ENCODE peak calls at places on chromosomes 4 and X, in four cellular contexts. One of them, this sample, is unnamed.

GRCh38 chr4:74583066-74583700 is 138.2 kb downstream of the AREG start:
- DNase-seq in GM23248: peak; percentile 59
- DNase-seq in spleen: no peak
- DNase-seq in left lung: no peak
- DNase-seq in this sample: no peak

GRCh38 chr4:67684839-67685531 is 16.0 kb downstream of the UBA6 start:
- DNase-seq in GM23248: peak; percentile 75
- DNase-seq in left lung: no peak
- DNase-seq in spleen: no peak
- DNase-seq in this sample: no peak

GRCh38 chrX:132501606-132502005 is 12.8 kb upstream of the MBNL3 start:
- DNase-seq in left lung: no peak
- DNase-seq in GM23248: no peak
- DNase-seq in spleen: no peak
- DNase-seq in this sample: no peak

GRCh38 chrX:72021975-72022374 is 109.7 kb downstream of the RTL5 start:
- DNase-seq in left lung: no peak
- DNase-seq in GM23248: peak; percentile 40
- DNase-seq in spleen: no peak
- DNase-seq in this sample: no peak

GRCh38 chr4:304987-305680 is at the start of gene ZNF732:
- DNase-seq in spleen: no peak
- DNase-seq in left lung: no peak
- DNase-seq in GM23248: peak; percentile 84
- DNase-seq in this sample: no peak

GRCh38 chr4:91113130-91113706 is 986.0 kb downstream of the CCSER1 start:
- DNase-seq in GM23248: peak; percentile 20
- DNase-seq in left lung: no peak
- DNase-seq in spleen: no peak
- DNase-seq in this sample: peak; percentile 20

GRCh38 chr4:147157860-147158701 is 212.4 kb upstream of the TTC29 start:
- DNase-seq in spleen: peak; percentile 69
- DNase-seq in GM23248: peak; percentile 40
- DNase-seq in left lung: no peak
- DNase-seq in this sample: no peak

GRCh38 chrX:18676470-18676869 is 4.6 kb upstream of the RS1 start:
- DNase-seq in GM23248: no peak
- DNase-seq in left lung: no peak
- DNase-seq in spleen: no peak
- DNase-seq in this sample: no peak

GRCh38 chr4:187477224-187477623 is 518.3 kb upstream of the ZFP42 start:
- DNase-seq in left lung: no peak
- DNase-seq in spleen: no peak
- DNase-seq in GM23248: no peak
- DNase-seq in this sample: peak; percentile 10

GRCh38 chr4:184774152-184774551 is 40.3 kb upstream of the CENPU start:
- DNase-seq in left lung: no peak
- DNase-seq in spleen: no peak
- DNase-seq in GM23248: no peak
- DNase-seq in this sample: no peak

GRCh38 chr4:55291227-55291629 is 54.8 kb upstream of the SRD5A3 start:
- DNase-seq in spleen: no peak
- DNase-seq in GM23248: peak; percentile 36
- DNase-seq in left lung: no peak
- DNase-seq in this sample: no peak

GRCh38 chr4:138192113-138192512 is 50.0 kb downstream of the SLC7A11 start:
- DNase-seq in spleen: no peak
- DNase-seq in left lung: no peak
- DNase-seq in GM23248: peak; percentile 38
- DNase-seq in this sample: no peak

GRCh38 chr4:129623233-129623632 is 527.3 kb downstream of the C4orf33 start:
- DNase-seq in left lung: no peak
- DNase-seq in GM23248: no peak
- DNase-seq in spleen: no peak
- DNase-seq in this sample: peak; percentile 91

GRCh38 chr4:102736636-102737549 is 23.9 kb downstream of the MANBA start:
- DNase-seq in GM23248: no peak
- DNase-seq in spleen: no peak
- DNase-seq in left lung: no peak
- DNase-seq in this sample: peak; percentile 10

GRCh38 chr4:102735578-102735977 is 25.2 kb downstream of the MANBA start:
- DNase-seq in spleen: no peak
- DNase-seq in left lung: no peak
- DNase-seq in GM23248: no peak
- DNase-seq in this sample: no peak

GRCh38 chr4:102732678-102733445 is 27.9 kb downstream of the MANBA start:
- DNase-seq in spleen: no peak
- DNase-seq in GM23248: no peak
- DNase-seq in left lung: no peak
- DNase-seq in this sample: no peak

GRCh38 chr4:102734116-102734515 is 26.7 kb downstream of the MANBA start:
- DNase-seq in spleen: no peak
- DNase-seq in left lung: no peak
- DNase-seq in GM23248: no peak
- DNase-seq in this sample: no peak

GRCh38 chr4:102734591-102735385 is 26.0 kb downstream of the MANBA start:
- DNase-seq in spleen: no peak
- DNase-seq in left lung: no peak
- DNase-seq in GM23248: peak; percentile 53
- DNase-seq in this sample: no peak
- H3K27ac ChIP-seq in spleen: peak overlapping the region; percentile 61
- H3K27ac ChIP-seq in left lung: no peak overlapping the region
- H3K27ac ChIP-seq in GM23248: peak overlapping the region; percentile 18
- H3K27ac ChIP-seq in this sample: no peak overlapping the region

GRCh38 chr4:76702440-76703122 is 195.4 kb downstream of the SOWAHB start:
- DNase-seq in GM23248: no peak
- DNase-seq in left lung: no peak
- DNase-seq in spleen: no peak
- DNase-seq in this sample: peak; percentile 60

GRCh38 chr4:76705497-76705896 is 192.4 kb downstream of the SOWAHB start:
- DNase-seq in spleen: no peak
- DNase-seq in GM23248: no peak
- DNase-seq in left lung: no peak
- DNase-seq in this sample: no peak

GRCh38 chr4:76703676-76704075 is 194.3 kb downstream of the SOWAHB start:
- DNase-seq in left lung: no peak
- DNase-seq in spleen: no peak
- DNase-seq in GM23248: peak; percentile 38
- DNase-seq in this sample: no peak

GRCh38 chr4:76704133-76704881 is 193.6 kb downstream of the SOWAHB start:
- DNase-seq in spleen: no peak
- DNase-seq in left lung: no peak
- DNase-seq in GM23248: peak; percentile 50
- DNase-seq in this sample: no peak

GRCh38 chr4:76703123-76703490 is 194.8 kb downstream of the SOWAHB start:
- DNase-seq in left lung: no peak
- DNase-seq in GM23248: peak; percentile 69
- DNase-seq in spleen: no peak
- DNase-seq in this sample: no peak
- H3K27ac ChIP-seq in left lung: peak overlapping the region; percentile 77
- H3K27ac ChIP-seq in GM23248: peak overlapping the region; percentile 53
- H3K27ac ChIP-seq in spleen: peak overlapping the region; percentile 55
- H3K27ac ChIP-seq in this sample: peak overlapping the region; percentile 77

GRCh38 chr4:41142356-41142755 is 72.0 kb downstream of the APBB2 start:
- DNase-seq in left lung: no peak
- DNase-seq in GM23248: peak; percentile 35
- DNase-seq in spleen: no peak
- DNase-seq in this sample: no peak
- H3K27ac ChIP-seq in left lung: peak overlapping the region; percentile 85
- H3K27ac ChIP-seq in GM23248: peak overlapping the region; percentile 92
- H3K27ac ChIP-seq in spleen: peak overlapping the region; percentile 70
- H3K27ac ChIP-seq in this sample: no peak overlapping the region

GRCh38 chr4:6892190-6892908 is 17.3 kb upstream of the TBC1D14 start:
- DNase-seq in left lung: peak; percentile 57
- DNase-seq in spleen: peak; percentile 90
- DNase-seq in GM23248: peak; percentile 81
- DNase-seq in this sample: no peak

GRCh38 chr4:6889736-6890324 is 19.8 kb upstream of the TBC1D14 start:
- DNase-seq in spleen: no peak
- DNase-seq in GM23248: no peak
- DNase-seq in left lung: no peak
- DNase-seq in this sample: no peak

GRCh38 chr4:6892909-6893202 is 16.8 kb upstream of the TBC1D14 start:
- DNase-seq in spleen: no peak
- DNase-seq in GM23248: no peak
- DNase-seq in left lung: no peak
- DNase-seq in this sample: no peak

GRCh38 chr4:6890358-6890757 is 19.3 kb upstream of the TBC1D14 start:
- DNase-seq in spleen: no peak
- DNase-seq in GM23248: no peak
- DNase-seq in left lung: no peak
- DNase-seq in this sample: no peak

DNA sequence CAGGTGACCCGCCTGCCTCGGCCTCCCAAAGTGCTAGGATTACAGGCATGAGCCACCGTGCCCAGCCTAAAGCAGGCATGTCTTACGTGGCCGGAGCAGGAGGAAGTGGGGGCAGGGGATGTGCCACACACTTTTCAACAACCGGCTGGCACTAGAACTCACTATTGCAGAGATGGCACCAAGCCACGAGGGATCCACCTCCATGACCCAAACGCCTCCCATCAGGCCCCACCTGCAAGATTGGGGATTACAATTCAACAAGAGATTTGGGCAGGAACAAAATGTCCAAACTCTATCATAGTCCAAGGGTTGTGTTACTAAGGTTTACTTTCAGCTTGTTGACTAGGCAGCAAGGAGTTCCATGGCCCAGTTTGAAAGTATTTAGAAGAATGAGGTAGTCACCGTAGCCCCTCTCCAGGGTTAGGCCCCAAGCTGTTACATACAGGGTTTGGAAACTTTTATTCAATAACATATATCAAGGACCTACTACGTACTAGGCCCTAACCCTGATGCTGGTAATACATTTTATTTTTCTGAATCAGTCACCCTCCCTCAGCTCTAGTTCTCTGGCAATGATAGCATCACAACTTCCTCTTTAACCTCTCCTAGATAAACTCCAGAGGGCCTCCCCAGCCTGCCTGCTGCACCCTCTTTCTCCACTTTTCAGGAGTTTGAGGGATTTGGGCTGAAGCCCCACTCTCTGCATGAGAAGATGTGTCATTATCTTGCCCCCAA is 18.0 kb upstream of the TBC1D14 start:
- DNase-seq in spleen: no peak
- DNase-seq in left lung: peak; percentile 31
- DNase-seq in GM23248: peak; percentile 19
- DNase-seq in this sample: no peak
- H3K27ac ChIP-seq in spleen: peak overlapping the region; percentile 87
- H3K27ac ChIP-seq in left lung: peak overlapping the region; percentile 44
- H3K27ac ChIP-seq in GM23248: peak overlapping the region; percentile 39
- H3K27ac ChIP-seq in this sample: no peak overlapping the region

GRCh38 chr4:53113433-53114215 is 251.5 kb downstream of the RASL11B start:
- DNase-seq in spleen: no peak
- DNase-seq in GM23248: peak; percentile 43
- DNase-seq in left lung: no peak
- DNase-seq in this sample: no peak
- H3K27ac ChIP-seq in spleen: no peak overlapping the region
- H3K27ac ChIP-seq in GM23248: peak overlapping the region; percentile 0
- H3K27ac ChIP-seq in left lung: no peak overlapping the region
- H3K27ac ChIP-seq in this sample: no peak overlapping the region

GRCh38 chrX:7876957-7877356 is 34.0 kb downstream of the VCX start:
- DNase-seq in left lung: no peak
- DNase-seq in GM23248: no peak
- DNase-seq in spleen: no peak
- DNase-seq in this sample: no peak
- H3K27ac ChIP-seq in left lung: no peak overlapping the region
- H3K27ac ChIP-seq in GM23248: no peak overlapping the region
- H3K27ac ChIP-seq in spleen: no peak overlapping the region
- H3K27ac ChIP-seq in this sample: no peak overlapping the region